ENCODE peak calls at places on chromosomes 16 and 17, in ten cellular contexts. B is lower leg skin, V is gastrocnemius medialis, M is heart left ventricle, X is body of pancreas, F is tibial nerve, W is breast epithelium, Q is ovary, Z is IMR-90, A is HCT116. G is an unnamed sample.

GRCh38 chr16:69253796-69254426 is 57.2 kb upstream of the VPS4A start:
- DNase-seq in M (no peak), F (peak), W (no peak), X (no peak), V (no peak), Q (no peak), Z (no peak), B (no peak), A (no peak), G (no peak)

GRCh38 chr17:32757963-32758362 is 119.0 kb downstream of the MYO1D start:
- DNase-seq in X (no peak), M (no peak), Q (no peak), Z (no peak), V (no peak), W (no peak), F (no peak), B (no peak), A (no peak), G (no peak)

GRCh38 chr17:9024497-9024896 is 3.2 kb downstream of the NTN1 start:
- DNase-seq in W (no peak), V (no peak), Z (no peak), M (no peak), B (no peak), A (no peak), X (no peak), F (no peak), Q (no peak), G (no peak)

GRCh38 chr16:55899857-55900256 is 24.7 kb upstream of the CES5A start:
- DNase-seq in Q (no peak), M (no peak), B (peak), V (no peak), F (no peak), Z (no peak), A (no peak), X (no peak), W (no peak), G (no peak)

GRCh38 chr17:83065660-83066542 is 13.5 kb upstream of the METRNL start:
- DNase-seq in A (no peak), Q (peak), B (peak), M (peak), V (no peak), X (peak), F (no peak), W (no peak), Z (no peak), G (peak)

GRCh38 chr16:80208015-80208414 is 332.8 kb upstream of the DYNLRB2 start:
- DNase-seq in B (no peak), V (no peak), A (no peak), X (no peak), F (no peak), W (no peak), M (no peak), Z (no peak), Q (no peak), G (no peak)

GRCh38 chr16:57341441-57342303 is 16.9 kb upstream of the CCL22 start:
- DNase-seq in Z (peak), W (peak), B (peak), M (no peak), F (peak), X (no peak), V (no peak), Q (no peak), A (no peak), G (no peak)

GRCh38 chr16:56330476-56330875 is 94.9 kb downstream of the AMFR start:
- DNase-seq in B (no peak), A (no peak), W (no peak), M (no peak), Q (no peak), Z (no peak), F (no peak), V (no peak), X (no peak), G (no peak)

GRCh38 chr16:82643136-82643535 is 16.4 kb downstream of the CDH13 start:
- DNase-seq in Q (no peak), X (no peak), B (no peak), W (no peak), M (no peak), Z (no peak), V (no peak), A (no peak), F (no peak), G (no peak)

GRCh38 chr17:80720624-80721577 is 176.3 kb downstream of the RPTOR start:
- DNase-seq in M (no peak), W (no peak), B (no peak), F (no peak), V (no peak), Z (peak), A (no peak), Q (no peak), X (no peak), G (no peak)

GRCh38 chr16:11213799-11214198 is 42.2 kb downstream of the SOCS1 start:
- DNase-seq in X (no peak), W (no peak), B (no peak), Z (no peak), A (no peak), M (no peak), F (no peak), Q (no peak), V (no peak), G (no peak)

GRCh38 chr16:84358601-84359295 is 9.6 kb upstream of the ATP2C2 start:
- DNase-seq in W (no peak), Q (no peak), M (no peak), A (no peak), X (no peak), Z (no peak), V (no peak), F (no peak), B (no peak), G (no peak)

DNA sequence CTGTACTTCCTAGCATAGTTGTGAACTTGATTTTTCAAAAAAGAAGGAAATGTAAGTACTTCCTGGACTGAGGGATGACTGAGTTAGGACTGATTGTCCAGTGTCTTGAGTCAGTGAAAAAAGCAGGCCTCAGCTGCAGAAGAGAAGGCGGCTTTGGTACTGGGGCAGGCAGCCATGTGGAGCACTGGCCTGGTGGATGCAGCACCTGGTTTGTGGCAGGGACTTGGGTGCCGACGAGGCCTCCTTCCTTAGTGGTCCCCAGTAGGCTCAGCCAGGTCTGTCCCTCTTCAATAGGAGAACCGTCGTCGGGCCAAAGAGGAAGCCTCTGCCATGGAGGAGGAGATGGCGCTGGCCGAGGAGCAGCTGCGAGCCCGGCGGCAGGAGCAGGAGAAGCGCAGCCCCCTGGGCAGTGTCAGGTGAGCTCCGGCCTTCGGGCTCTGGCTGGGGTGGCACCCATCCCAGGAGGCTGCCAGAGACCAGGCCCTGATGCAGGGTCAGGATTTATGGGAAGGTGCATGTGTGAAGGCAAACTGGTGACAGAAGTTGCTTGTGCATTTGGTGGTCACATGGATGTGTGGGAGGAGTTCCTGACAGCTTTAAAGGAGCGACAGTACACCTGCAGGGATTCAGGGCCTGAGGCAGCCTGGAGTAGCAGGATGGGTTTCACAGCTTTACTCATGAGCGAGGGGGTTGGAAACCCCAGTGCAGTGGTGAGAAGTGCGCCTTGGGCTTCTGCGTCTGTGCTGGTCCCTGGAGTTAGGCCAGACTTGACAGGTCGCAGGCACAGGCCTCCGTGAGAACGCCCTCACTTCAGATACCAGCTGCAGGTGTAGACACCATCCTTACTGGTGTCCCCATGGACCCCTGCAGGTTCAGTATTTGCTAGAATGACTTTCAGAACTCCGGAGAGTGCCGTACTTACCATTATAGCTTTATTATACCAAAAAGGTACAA is 17.3 kb downstream of the DHX38 start:
- DNase-seq in W (no peak), X (no peak), F (no peak), Q (no peak), M (no peak), V (no peak), Z (no peak), A (no peak), B (peak), G (no peak)
- H3K4me3 ChIP-seq in W (no peak), X (no peak), F (no peak), Q (no peak), M (no peak), V (no peak), Z (no peak), A (no peak), B (no peak), G (no peak)

GRCh38 chr17:74201250-74201649 is 2.2 kb upstream of the RPL38 start:
- DNase-seq in A (no peak), M (no peak), Q (no peak), F (peak), V (no peak), Z (peak), W (no peak), X (no peak), B (no peak), G (no peak)

GRCh38 chr17:74205274-74205673 is 1.8 kb downstream of the RPL38 start:
- DNase-seq in B (no peak), A (no peak), F (no peak), W (no peak), X (no peak), M (no peak), Q (no peak), Z (no peak), V (no peak), G (no peak)

GRCh38 chr17:74204474-74204873 is 996 bp downstream of the RPL38 start:
- DNase-seq in A (no peak), V (no peak), B (no peak), M (no peak), Z (no peak), W (no peak), X (no peak), F (no peak), Q (no peak), G (no peak)

GRCh38 chr17:74202879-74203432 is 522 bp upstream of the RPL38 start:
- DNase-seq in Z (no peak), A (no peak), W (peak), V (no peak), F (no peak), X (no peak), Q (no peak), M (no peak), B (no peak), G (no peak)

GRCh38 chr17:74203439-74204240 is at the start of gene RPL38:
- DNase-seq in Z (peak), Q (peak), X (peak), V (peak), A (peak), B (peak), M (peak), F (peak), W (peak), G (peak)
- TF ChIP-seq POLR2A in Z (peak), Q (peak), X (peak), V (peak), A (peak), B (no peak), M (no peak), F (peak), W (peak), G (peak)

GRCh38 chr16:30151091-30151490 is 28.1 kb upstream of the MAPK3 start:
- DNase-seq in V (no peak), A (no peak), W (no peak), B (no peak), Q (no peak), X (no peak), Z (no peak), F (no peak), M (no peak), G (no peak)

GRCh38 chr16:30148101-30148500 is 25.1 kb upstream of the MAPK3 start:
- DNase-seq in B (no peak), V (no peak), A (no peak), W (no peak), F (no peak), M (no peak), X (no peak), Q (no peak), Z (no peak), G (no peak)

GRCh38 chr16:30145692-30146091 is 22.7 kb upstream of the MAPK3 start:
- DNase-seq in Z (no peak), X (no peak), A (no peak), B (no peak), V (no peak), M (no peak), Q (no peak), W (no peak), F (no peak), G (no peak)

GRCh38 chr16:30152517-30152916 is 29.5 kb upstream of the MAPK3 start:
- DNase-seq in B (no peak), Q (no peak), F (no peak), X (no peak), Z (no peak), M (no peak), A (no peak), W (no peak), V (no peak), G (no peak)

DNA sequence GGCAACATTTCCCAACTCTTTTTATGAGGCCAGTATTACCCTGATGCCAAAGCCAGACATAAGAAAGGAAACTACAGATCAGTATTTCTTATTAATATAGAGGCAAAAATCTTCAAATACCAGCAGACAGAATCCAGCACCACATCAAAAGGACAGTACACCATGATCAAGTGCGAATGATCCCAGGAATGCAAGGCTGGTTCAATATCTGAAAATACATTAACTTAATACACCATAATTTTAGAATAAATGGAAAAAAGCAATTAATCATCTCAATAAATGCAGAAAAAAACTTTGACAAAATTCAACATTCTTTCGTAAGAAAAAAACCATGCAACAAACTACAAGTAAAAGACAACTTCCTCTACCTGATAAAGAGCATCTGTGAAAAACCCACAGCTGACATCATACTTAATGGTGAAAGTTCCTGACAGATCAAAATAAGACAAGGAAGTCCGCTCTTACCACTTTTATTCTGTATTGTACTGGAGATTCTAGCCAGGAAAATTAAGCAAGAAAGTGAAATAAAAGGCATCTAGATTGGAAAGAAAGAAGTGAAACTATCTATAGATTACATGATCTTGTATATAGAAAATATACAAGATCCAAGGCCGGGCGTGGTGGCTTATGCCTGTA is 26.3 kb upstream of the MAPK3 start:
- DNase-seq in V (no peak), A (no peak), M (no peak), B (no peak), X (no peak), Z (no peak), F (no peak), Q (no peak), W (no peak), G (no peak)
- H3K4me3 ChIP-seq in V (no peak), A (no peak), M (no peak), B (no peak), X (no peak), Z (no peak), F (no peak), Q (no peak), W (no peak), G (no peak)

DNA sequence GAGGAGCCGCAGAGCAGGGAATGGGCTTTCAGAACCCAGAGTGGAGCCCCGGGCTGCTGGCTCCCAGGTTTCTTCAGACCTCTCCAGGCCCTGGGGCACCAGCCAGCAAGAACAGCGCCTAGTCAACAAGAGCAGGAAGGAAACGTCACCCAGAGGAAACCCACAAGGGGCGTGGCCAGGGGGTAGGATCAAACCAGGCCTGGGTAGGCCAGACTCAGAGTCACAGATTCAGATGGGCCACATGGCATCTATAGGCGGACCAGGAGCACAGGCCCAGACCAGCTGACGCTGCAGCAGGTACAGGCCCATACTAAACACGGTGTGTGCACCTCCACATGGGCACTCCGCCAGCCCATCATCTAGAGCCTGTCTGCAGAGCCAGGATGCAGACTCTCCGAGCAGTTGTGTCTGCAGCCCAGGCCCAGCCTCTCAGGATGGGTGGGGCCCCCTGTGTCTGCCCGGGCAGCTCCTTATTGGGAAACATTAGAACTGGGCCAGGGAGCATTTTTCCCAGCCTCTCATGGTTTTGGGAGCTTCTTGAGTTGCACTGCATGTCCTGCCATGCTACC is at the start of gene NLRP1:
- DNase-seq in V (peak), B (peak), M (peak), Z (peak), X (peak), A (peak), Q (peak), W (peak), F (peak), G (peak)
- TF ChIP-seq POLR2A in V (peak), B (no peak), M (no peak), Z (peak), X (no peak), A (peak), Q (no peak), W (no peak), F (peak), G (peak)

GRCh38 chr17:44564429-44564828 is 7.1 kb downstream of the FZD2 start:
- DNase-seq in Z (no peak), V (no peak), F (no peak), B (no peak), Q (no peak), A (no peak), M (no peak), W (no peak), X (no peak), G (no peak)

GRCh38 chr17:44559288-44560249 is 2.3 kb downstream of the FZD2 start:
- DNase-seq in A (no peak), F (no peak), M (peak), V (no peak), B (no peak), X (no peak), Q (no peak), W (no peak), Z (no peak), G (no peak)

GRCh38 chr17:44557653-44558285 is 485 bp downstream of the FZD2 start:
- DNase-seq in X (peak), M (peak), W (no peak), B (peak), V (no peak), F (no peak), A (no peak), Q (peak), Z (peak), G (no peak)

GRCh38 chr17:44558349-44559287 is 1.3 kb downstream of the FZD2 start:
- DNase-seq in W (no peak), A (no peak), M (no peak), B (no peak), Q (peak), Z (peak), V (no peak), X (peak), F (no peak), G (no peak)

GRCh38 chr17:44561237-44561623 is 3.9 kb downstream of the FZD2 start:
- DNase-seq in A (no peak), Z (no peak), F (no peak), B (no peak), M (no peak), V (no peak), X (no peak), W (no peak), Q (no peak), G (no peak)
- H3K4me3 ChIP-seq in A (no peak), Z (peak), F (no peak), B (no peak), M (no peak), V (no peak), X (no peak), W (no peak), Q (no peak), G (no peak)

DNA sequence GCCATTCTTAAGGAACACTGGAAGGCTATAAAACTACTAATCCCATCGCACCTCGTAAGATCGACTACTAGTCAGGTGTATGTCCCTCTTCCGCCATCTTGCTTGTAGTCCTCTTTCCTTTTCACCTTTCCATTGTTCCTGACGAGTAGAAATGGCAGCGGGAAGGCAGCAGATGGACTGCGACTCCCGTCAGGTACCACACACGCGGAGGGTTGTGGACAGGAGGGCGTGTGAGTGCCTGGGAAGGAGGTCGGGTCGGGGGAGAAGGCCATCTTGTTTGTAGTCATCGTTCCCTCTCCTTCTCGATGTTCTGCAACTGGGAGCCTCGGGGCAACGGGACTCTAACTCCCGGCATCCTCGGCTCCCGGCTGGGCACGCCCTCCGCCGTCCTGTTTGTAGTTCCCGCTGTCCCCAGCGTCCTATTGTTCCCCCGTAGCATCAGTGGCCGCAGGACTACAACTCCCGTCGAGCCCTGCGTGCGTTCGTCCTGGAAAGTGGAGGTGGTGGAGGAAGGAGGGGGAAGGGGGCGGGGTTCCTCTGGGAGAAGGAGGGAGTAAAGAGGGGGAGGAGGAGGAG is 324 bp upstream of the FBXL19 start:
- DNase-seq in Q (peak), B (peak), X (peak), W (peak), V (peak), F (peak), M (peak), Z (peak), A (peak), G (peak)
- TF ChIP-seq POLR2A in Q (peak), B (no peak), X (no peak), W (peak), V (no peak), F (peak), M (no peak), Z (peak), A (peak), G (peak)